ENCODE peak calls at places on chromosome X, in six cellular contexts. F, S, V, Y, O and C are unnamed samples.

GRCh38 chrX:103637604-103638338 is 9.0 kb downstream of the TCEAL1 start:
- DNase-seq in F (no peak), S (no peak), V (peak), Y (no peak), O (peak), C (no peak)

GRCh38 chrX:11416600-11416999 is 123.4 kb downstream of the AMELX start:
- DNase-seq in F (no peak), S (no peak), V (no peak), Y (no peak), O (no peak), C (no peak)

GRCh38 chrX:19855700-19856381 is 31.6 kb downstream of the SH3KBP1 start:
- DNase-seq in F (no peak), S (no peak), V (no peak), Y (no peak), O (no peak), C (no peak)

GRCh38 chrX:1657367-1658082 is 42.7 kb downstream of the ASMT start:
- DNase-seq in F (no peak), S (peak), V (no peak), Y (no peak), O (no peak), C (no peak)

GRCh38 chrX:23644744-23645143 is 22.5 kb upstream of the PRDX4 start:
- DNase-seq in F (no peak), S (no peak), V (no peak), Y (no peak), O (no peak), C (no peak)

GRCh38 chrX:123860506-123860840 is 620 bp downstream of the XIAP start:
- DNase-seq in F (no peak), S (peak), V (no peak), Y (peak), O (no peak), C (no peak)

GRCh38 chrX:115650916-115651315 is 89.9 kb downstream of the PLS3 start:
- DNase-seq in F (no peak), S (peak), V (peak), Y (peak), O (peak), C (no peak)

GRCh38 chrX:120801426-120801825 is 74.2 kb downstream of the CT47B1 start:
- DNase-seq in F (no peak), S (no peak), V (no peak), Y (no peak), O (no peak), C (no peak)

GRCh38 chrX:66030505-66031317 is 9.2 kb downstream of the VSIG4 start:
- DNase-seq in F (no peak), S (peak), V (peak), Y (no peak), O (peak), C (no peak)

GRCh38 chrX:40108959-40109287 is 11.2 kb upstream of the BCOR start:
- DNase-seq in F (no peak), S (peak), V (no peak), Y (peak), O (peak), C (no peak)
- TF ChIP-seq POLR2A in F (no peak), S (peak), V (no peak), Y (no peak), O (no peak), C (no peak)

GRCh38 chrX:154489182-154489581 is 1.2 kb downstream of the SLC10A3 start:
- DNase-seq in F (no peak), S (no peak), V (no peak), Y (no peak), O (no peak), C (no peak)

GRCh38 chrX:154487518-154488290 is 1.3 kb upstream of the UBL4A start:
- DNase-seq in F (no peak), S (no peak), V (no peak), Y (no peak), O (no peak), C (no peak)

GRCh38 chrX:154488336-154489075 is 1.9 kb downstream of the SLC10A3 start:
- DNase-seq in F (no peak), S (no peak), V (no peak), Y (no peak), O (no peak), C (no peak)

GRCh38 chrX:154490021-154490413 is 412 bp downstream of the SLC10A3 start:
- DNase-seq in F (no peak), S (peak), V (no peak), Y (no peak), O (peak), C (no peak)

DNA sequence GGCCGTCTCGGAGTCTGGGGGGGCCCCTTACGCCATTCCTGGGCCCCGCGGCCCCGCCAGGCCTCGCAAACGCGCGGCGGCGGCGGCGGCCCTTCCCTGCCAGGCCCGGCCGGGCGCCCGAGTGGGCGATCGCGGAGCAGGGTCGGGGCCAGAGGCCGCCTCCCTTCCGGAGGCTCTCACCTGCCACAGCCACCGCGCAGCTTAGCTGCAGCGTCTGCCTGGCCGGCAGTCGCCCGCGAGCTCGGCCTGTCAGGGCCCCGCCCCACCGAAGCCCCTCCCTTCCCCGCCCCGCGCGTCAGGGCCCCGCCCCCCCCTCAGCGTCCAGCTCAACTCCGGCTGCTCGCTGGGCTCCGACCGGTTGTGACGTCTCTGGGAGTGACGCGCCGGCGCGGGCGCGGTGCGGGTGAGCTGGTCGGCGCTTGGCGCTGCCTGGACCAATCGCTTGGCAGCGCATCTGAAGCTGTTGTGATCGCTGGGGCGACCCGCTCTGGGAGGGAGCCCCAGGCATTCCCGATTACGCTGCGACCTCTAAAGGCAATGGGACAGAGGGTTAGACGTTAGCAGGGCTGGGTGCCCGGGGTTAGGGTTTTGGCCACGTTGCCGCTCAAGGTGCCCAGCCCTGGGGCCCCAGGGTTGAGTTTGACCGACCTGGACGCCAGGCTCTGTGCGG is at the start of gene SLC10A3:
- DNase-seq in F (peak), S (peak), V (peak), Y (peak), O (peak), C (peak)
- TF ChIP-seq POLR2A in F (peak), S (peak), V (peak), Y (no peak), O (peak), C (peak)

DNA sequence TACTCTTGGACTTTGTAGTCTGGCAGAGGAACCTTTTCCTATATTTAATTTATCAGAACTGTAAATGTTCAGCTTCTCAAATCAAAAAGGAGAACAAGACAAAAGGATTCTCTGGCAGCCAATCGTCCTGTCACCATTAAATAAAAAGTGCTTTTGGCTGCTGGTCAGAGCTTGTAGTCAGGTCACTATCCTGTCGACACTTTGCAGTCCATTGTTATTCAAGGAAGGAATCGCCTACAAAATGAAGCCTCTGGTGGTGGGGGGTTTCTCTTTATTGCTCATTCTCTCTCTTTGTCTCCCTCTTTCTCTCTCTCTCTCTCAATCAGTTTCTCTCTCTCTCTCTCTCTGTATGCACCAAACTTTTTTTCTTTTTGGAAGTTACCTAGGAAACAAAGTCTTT is 17.6 kb upstream of the SCML1 start:
- DNase-seq in F (no peak), S (no peak), V (no peak), Y (no peak), O (no peak), C (no peak)
- TF ChIP-seq POLR2A in F (no peak), S (no peak), V (no peak), Y (no peak), O (no peak), C (no peak)

GRCh38 chrX:55767100-55767499 is 49.6 kb downstream of the RRAGB start:
- DNase-seq in F (no peak), S (no peak), V (no peak), Y (no peak), O (peak), C (no peak)
- TF ChIP-seq POLR2A in F (no peak), S (no peak), V (no peak), Y (no peak), O (no peak), C (no peak)

DNA sequence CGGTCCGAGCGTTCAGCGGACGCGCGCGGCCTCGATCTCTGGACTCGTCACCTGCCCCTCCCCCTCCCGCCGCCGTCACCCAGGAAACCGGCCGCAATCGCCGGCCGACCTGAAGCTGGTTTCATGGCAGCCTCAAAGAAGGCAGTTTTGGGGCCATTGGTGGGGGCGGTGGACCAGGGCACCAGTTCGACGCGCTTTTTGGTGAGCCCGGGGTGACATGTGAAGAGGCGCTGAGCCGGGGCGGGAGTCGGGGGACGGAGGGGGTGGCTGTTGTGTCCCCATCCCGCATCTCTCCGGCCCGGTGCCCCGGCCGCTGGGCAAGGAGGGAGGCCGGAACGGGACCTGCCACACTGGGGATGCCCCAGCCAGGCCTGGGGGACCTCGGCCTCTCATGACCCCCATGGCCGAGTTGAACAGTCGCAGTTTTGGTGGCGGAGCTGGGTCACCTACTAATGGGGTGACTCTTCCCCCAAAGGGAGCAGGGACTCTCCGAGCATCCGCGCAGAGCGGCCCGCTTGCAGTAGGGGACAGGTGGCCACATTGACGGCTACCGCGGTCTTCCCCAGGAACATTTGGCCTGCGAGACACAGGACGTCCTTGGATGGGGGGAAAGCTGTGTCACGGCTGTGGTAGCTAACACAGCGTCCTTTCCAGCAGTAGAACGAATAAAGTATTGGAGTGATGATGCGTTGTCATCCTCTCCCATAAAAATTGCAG is at the start of gene GK:
- DNase-seq in F (no peak), S (peak), V (no peak), Y (no peak), O (peak), C (no peak)
- TF ChIP-seq POLR2A in F (no peak), S (no peak), V (no peak), Y (no peak), O (peak), C (no peak)

DNA sequence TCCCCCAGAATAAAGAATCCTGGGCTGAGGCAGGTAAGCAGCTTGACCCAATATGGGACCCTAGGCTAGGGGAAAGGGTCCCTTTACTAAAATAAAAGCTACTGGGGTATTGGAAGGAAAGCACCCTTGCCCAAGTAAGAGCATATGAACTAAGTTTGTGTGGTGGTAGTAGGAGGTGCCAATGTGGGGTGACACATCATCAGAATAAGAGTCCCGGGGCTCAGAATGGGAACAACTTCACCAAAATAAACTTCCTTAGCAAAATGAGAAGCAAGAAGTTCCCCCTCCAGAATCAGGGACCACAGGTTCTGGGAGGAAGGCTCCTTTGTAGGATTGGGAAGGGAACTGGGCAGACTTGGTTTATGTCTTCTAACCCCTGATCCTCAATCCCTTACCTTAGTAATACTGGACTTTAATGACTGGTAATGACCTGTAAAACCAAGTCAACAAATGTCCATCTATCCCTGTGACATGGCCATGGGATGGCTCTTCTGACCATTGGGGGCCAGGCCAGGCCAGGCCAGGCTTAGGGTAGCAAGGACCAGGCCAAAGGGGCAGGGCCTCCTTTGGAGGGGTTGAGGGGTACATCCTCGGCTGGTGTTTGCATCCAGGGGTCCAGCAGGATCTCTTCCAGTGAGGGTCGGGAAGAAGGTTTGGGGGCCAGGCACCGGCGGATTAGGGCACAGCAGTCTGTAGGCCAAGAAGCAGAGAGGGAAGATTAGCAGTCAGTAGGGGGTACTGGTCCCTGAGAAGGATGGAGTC is 2.3 kb upstream of the SLC35A2 start:
- DNase-seq in F (no peak), S (no peak), V (no peak), Y (no peak), O (no peak), C (no peak)
- TF ChIP-seq POLR2A in F (no peak), S (no peak), V (no peak), Y (no peak), O (no peak), C (peak)